ENCODE peak calls at places on chromosomes 6 and 20, in ten cellular contexts. V is mammary epithelial cell, G is mucosa of descending colon, Y is cardiac muscle cell, H is pancreas, T is heart left ventricle, J is HCT116, S is DND-41, B is sigmoid colon, L is fibroblast of lung. M is an unnamed sample. For H3K4me1, the result is how much of the 10 kb centered on the place peaks cover.

GRCh38 chr6:112205521-112206458 is 48.6 kb downstream of the LAMA4 start:
- DNase-seq in G (no peak), J (no peak), B (no peak), Y (peak), V (peak), H (no peak), L (no peak), T (no peak), S (no peak), M (no peak)

GRCh38 chr6:111428803-111429202 is 54.2 kb downstream of the REV3L start:
- DNase-seq in H (no peak), Y (no peak), S (no peak), L (no peak), B (no peak), T (no peak), G (no peak), V (no peak), J (no peak), M (no peak)

GRCh38 chr20:19867074-19867473 is 109.0 kb downstream of the RIN2 start:
- DNase-seq in S (no peak), B (no peak), T (no peak), V (peak), H (no peak), Y (peak), G (no peak), J (no peak), L (peak), M (no peak)

GRCh38 chr6:37308084-37308817 is 45.5 kb upstream of the RNF8 start:
- DNase-seq in S (no peak), J (no peak), B (no peak), L (peak), H (no peak), T (no peak), Y (peak), V (no peak), G (no peak), M (no peak)

GRCh38 chr6:25576920-25577319 is 75.1 kb upstream of the SCGN start:
- DNase-seq in H (no peak), L (no peak), Y (peak), S (no peak), B (no peak), G (no peak), V (no peak), T (no peak), J (no peak), M (no peak)

GRCh38 chr6:3438190-3439167 is 18.4 kb downstream of the SLC22A23 start:
- DNase-seq in S (no peak), T (no peak), Y (peak), V (peak), G (peak), L (peak), H (no peak), J (no peak), B (peak), M (no peak)

GRCh38 chr20:58393299-58393698 is 4.3 kb downstream of the VAPB start:
- DNase-seq in H (no peak), Y (peak), V (no peak), T (no peak), B (no peak), S (no peak), L (no peak), G (no peak), J (no peak), M (no peak)

GRCh38 chr6:37979392-37980221 is 160.1 kb downstream of the ZFAND3 start:
- DNase-seq in H (no peak), S (no peak), G (no peak), Y (no peak), V (peak), L (no peak), J (no peak), B (no peak), T (no peak), M (no peak)

GRCh38 chr6:143689852-143690251 is 12.1 kb downstream of the PHACTR2 start:
- DNase-seq in L (no peak), T (no peak), S (no peak), G (no peak), B (no peak), Y (no peak), V (peak), H (no peak), J (no peak), M (no peak)

GRCh38 chr6:34717466-34717865 is 20.9 kb upstream of the ILRUN start:
- DNase-seq in S (no peak), B (no peak), J (no peak), L (no peak), V (peak), T (no peak), H (no peak), G (no peak), Y (no peak), M (no peak)

GRCh38 chr6:90406142-90406794 is 109.6 kb upstream of the BACH2 start:
- DNase-seq in T (no peak), H (no peak), B (no peak), G (no peak), V (peak), S (no peak), L (peak), J (peak), Y (peak), M (no peak)

GRCh38 chr20:16749573-16749972 is 1.4 kb downstream of the OTOR start:
- DNase-seq in V (no peak), L (no peak), S (no peak), H (no peak), Y (no peak), B (no peak), J (no peak), G (no peak), T (no peak), M (peak)

GRCh38 chr6:19690676-19691075 is 146.5 kb upstream of the ID4 start:
- DNase-seq in H (no peak), G (no peak), V (no peak), Y (no peak), L (no peak), B (no peak), S (no peak), T (no peak), J (no peak), M (no peak)

GRCh38 chr6:11205721-11206120 is 26.7 kb downstream of the NEDD9 start:
- DNase-seq in T (no peak), J (no peak), V (no peak), S (no peak), B (no peak), H (no peak), L (no peak), Y (no peak), G (no peak), M (no peak)

GRCh38 chr6:134374486-134374885 is 56.6 kb upstream of the SGK1 start:
- DNase-seq in B (no peak), V (peak), H (no peak), Y (no peak), T (no peak), J (no peak), L (peak), S (no peak), G (no peak), M (no peak)

GRCh38 chr20:44414346-44414714 is 58.8 kb downstream of the HNF4A start:
- DNase-seq in J (no peak), S (no peak), H (no peak), L (no peak), T (no peak), B (no peak), V (no peak), G (no peak), Y (no peak), M (no peak)

GRCh38 chr6:27553123-27553904 is 80.4 kb upstream of the ZNF184 start:
- DNase-seq in L (peak), V (peak), J (no peak), G (no peak), H (no peak), Y (peak), S (no peak), T (no peak), B (no peak), M (no peak)

GRCh38 chr20:6007094-6007528 is 46.7 kb downstream of the LRRN4 start:
- DNase-seq in B (no peak), T (no peak), Y (no peak), H (no peak), J (no peak), V (peak), S (peak), G (no peak), L (peak), M (peak)

GRCh38 chr6:38307730-38308129 is 332.0 kb downstream of the BTBD9 start:
- DNase-seq in S (peak), B (no peak), Y (no peak), H (no peak), J (no peak), V (no peak), T (no peak), G (no peak), L (no peak), M (no peak)

GRCh38 chr20:24580855-24581254 is 111.4 kb downstream of the SYNDIG1 start:
- DNase-seq in L (no peak), G (no peak), B (no peak), V (no peak), H (no peak), T (no peak), S (no peak), J (no peak), Y (no peak), M (no peak)

GRCh38 chr20:4740774-4741431 is 19.2 kb downstream of the PRND start:
- DNase-seq in S (peak), J (peak), T (no peak), Y (peak), V (no peak), B (no peak), L (peak), H (no peak), G (peak), M (peak)

GRCh38 chr6:18262812-18263560 is 1.3 kb downstream of the DEK start:
- DNase-seq in S (peak), H (no peak), T (no peak), L (no peak), B (no peak), J (no peak), V (peak), G (no peak), Y (peak), M (no peak)

GRCh38 chr6:76441850-76442249 is 369.4 kb upstream of the IMPG1 start:
- DNase-seq in H (no peak), L (no peak), Y (peak), S (no peak), V (no peak), J (no peak), G (no peak), T (no peak), B (no peak), M (no peak)

GRCh38 chr6:147618457-147618856 is 110.0 kb downstream of the SAMD5 start:
- DNase-seq in Y (no peak), L (no peak), B (no peak), G (no peak), S (no peak), J (no peak), H (no peak), T (no peak), V (no peak), M (no peak)

GRCh38 chr6:159762681-159763293 is 942 bp downstream of the ACAT2 start:
- DNase-seq in B (peak), S (peak), J (no peak), L (no peak), H (no peak), G (no peak), V (peak), T (peak), Y (no peak), M (no peak)

GRCh38 chr20:38548356-38549083 is 32.5 kb upstream of the ADIG start:
- DNase-seq in J (no peak), G (no peak), Y (no peak), S (no peak), B (no peak), T (no peak), L (no peak), V (no peak), H (no peak), M (no peak)

GRCh38 chr6:101776919-101777350 is 383.4 kb downstream of the GRIK2 start:
- DNase-seq in T (peak), G (no peak), Y (no peak), H (no peak), J (no peak), S (no peak), B (no peak), V (no peak), L (no peak), M (no peak)

GRCh38 chr20:35695245-35695749 is 3.9 kb downstream of the NFS1 start:
- DNase-seq in G (no peak), Y (no peak), B (no peak), H (no peak), S (no peak), T (no peak), J (no peak), L (no peak), V (no peak), M (no peak)

GRCh38 chr6:39566381-39566934 is 158.8 kb downstream of the KIF6 start:
- DNase-seq in J (no peak), Y (no peak), H (no peak), S (no peak), G (no peak), T (no peak), L (peak), B (no peak), V (no peak), M (no peak)

GRCh38 chr20:25353754-25354705 is 36.6 kb downstream of the ABHD12 start:
- DNase-seq in H (peak), V (peak), L (no peak), J (no peak), G (no peak), T (no peak), B (no peak), S (no peak), Y (no peak), M (peak)

GRCh38 chr6:152635949-152636674 is 1.1 kb downstream of the SYNE1 start:
- DNase-seq in H (no peak), L (peak), J (no peak), V (no peak), T (peak), B (peak), G (no peak), S (no peak), Y (peak), M (no peak)

GRCh38 chr6:45807610-45808009 is 208.1 kb downstream of the CLIC5 start:
- DNase-seq in G (no peak), L (no peak), H (no peak), V (no peak), S (no peak), B (no peak), T (no peak), Y (no peak), J (no peak), M (no peak)

GRCh38 chr6:154611241-154611640 is 100.8 kb upstream of the CNKSR3 start:
- DNase-seq in S (no peak), L (no peak), J (no peak), B (no peak), Y (no peak), H (no peak), G (no peak), T (no peak), V (no peak), M (no peak)

GRCh38 chr6:26351544-26351953 is 13.4 kb upstream of the BTN3A2 start:
- DNase-seq in T (no peak), B (no peak), H (no peak), J (peak), G (no peak), V (peak), L (peak), Y (peak), S (no peak), M (no peak)

GRCh38 chr6:16776394-16777017 is 15.2 kb upstream of the ATXN1 start:
- DNase-seq in H (no peak), L (peak), G (no peak), J (no peak), V (peak), T (peak), S (no peak), Y (peak), B (no peak), M (no peak)
- TF ChIP-seq CTCF in H (no peak), L (peak), G (no peak), J (no peak), V (no peak), T (no peak), S (no peak), Y (no peak), B (peak), M (no peak)

GRCh38 chr20:63293456-63293855 is 470 bp downstream of the COL20A1 start:
- DNase-seq in S (no peak), V (no peak), H (no peak), G (no peak), J (no peak), Y (no peak), B (no peak), T (peak), L (no peak), M (no peak)
- H3K4me1 ChIP-seq in S (under half), V (under half), H (under half), G (under half), J (under half), Y (under half), B (under half), T (under half), L (under half), M (under half)

GRCh38 chr20:15236812-15237211 is 899.4 kb upstream of the FLRT3 start:
- DNase-seq in L (peak), B (no peak), Y (peak), H (peak), T (no peak), S (peak), J (peak), G (peak), V (peak), M (peak)
- TF ChIP-seq CTCF in L (peak), B (no peak), Y (peak), H (peak), T (no peak), S (peak), J (peak), G (peak), V (peak), M (peak)

DNA sequence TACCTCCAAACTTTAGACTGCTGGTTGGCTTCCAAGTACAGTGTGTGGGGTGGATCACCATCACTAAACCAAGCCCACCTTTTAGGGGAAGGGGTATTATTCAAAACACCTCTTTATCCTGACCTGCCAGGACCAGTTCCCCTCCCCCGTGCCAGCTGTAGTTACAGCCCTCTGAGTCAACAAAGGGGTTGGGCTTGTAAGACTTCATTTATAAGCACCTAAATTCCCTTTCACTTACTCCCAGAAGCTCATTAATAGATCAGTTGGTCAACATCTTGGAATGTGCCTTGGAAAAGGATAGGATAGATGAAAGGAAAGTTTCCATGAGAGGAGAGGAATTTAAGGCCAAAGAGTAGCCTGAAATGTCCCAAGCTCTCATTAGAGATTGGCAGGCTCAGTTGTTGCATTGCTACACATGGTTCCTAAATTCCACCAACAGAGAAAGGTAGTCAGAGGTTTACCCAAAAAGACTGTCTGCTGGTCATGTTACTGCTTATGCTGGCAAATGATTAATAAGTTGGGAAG is 59.2 kb downstream of the TNFAIP3 start:
- DNase-seq in L (peak), B (no peak), V (peak), Y (peak), S (peak), G (no peak), J (peak), H (no peak), T (no peak), M (peak)
- H3K4me1 ChIP-seq in L (under half), B (under half), V (under half), Y (under half), S (under half), G (under half), J (under half), H (under half), T (under half), M (under half)

GRCh38 chr6:1424306-1424927 is 35.0 kb downstream of the FOXF2 start:
- DNase-seq in S (peak), Y (peak), B (peak), T (peak), J (peak), L (peak), V (peak), H (peak), G (peak), M (peak)
- TF ChIP-seq CTCF in S (peak), Y (peak), B (peak), T (peak), J (peak), L (peak), V (peak), H (peak), G (peak), M (peak)

GRCh38 chr20:60882776-60883303 is 369.2 kb upstream of the CDH4 start:
- DNase-seq in H (no peak), G (no peak), V (no peak), T (no peak), J (no peak), L (no peak), Y (no peak), S (no peak), B (no peak), M (peak)

GRCh38 chr20:60884277-60884676 is 367.8 kb upstream of the CDH4 start:
- DNase-seq in V (no peak), H (no peak), J (no peak), Y (no peak), G (no peak), T (no peak), B (no peak), L (no peak), S (no peak), M (no peak)

DNA sequence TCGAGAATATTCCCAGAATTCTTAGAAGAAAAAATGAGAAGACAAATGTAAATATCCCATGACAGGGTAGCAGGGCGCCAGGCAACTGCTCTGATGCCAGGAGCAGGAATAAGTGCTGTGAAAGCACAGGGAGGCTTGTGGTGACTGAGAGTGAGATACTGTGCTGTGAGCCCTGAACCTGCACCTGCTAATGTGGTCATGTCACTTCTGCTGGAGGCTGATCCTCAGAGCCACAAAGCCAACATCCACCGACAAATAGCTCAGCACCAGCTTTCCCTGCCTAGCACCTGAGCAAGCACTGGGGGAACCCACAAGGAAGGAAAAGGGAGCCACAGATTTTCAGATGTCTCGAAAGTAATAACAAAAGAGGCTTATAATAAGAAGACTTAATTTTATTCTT is 368.5 kb upstream of the CDH4 start:
- DNase-seq in H (no peak), G (no peak), S (peak), V (no peak), Y (no peak), L (no peak), B (no peak), J (no peak), T (no peak), M (no peak)
- H3K4me1 ChIP-seq in H (under half), G (under half), S (under half), V (under half), Y (under half), L (under half), B (under half), J (under half), T (under half), M (under half)

GRCh38 chr6:32692019-32692418 is 25.6 kb upstream of the HLA-DQB1 start:
- DNase-seq in H (no peak), B (no peak), J (peak), T (peak), S (peak), V (peak), G (peak), L (no peak), Y (peak), M (peak)
- TF ChIP-seq CTCF in H (no peak), B (no peak), J (peak), T (no peak), S (peak), V (peak), G (peak), L (no peak), Y (no peak), M (peak)

GRCh38 chr6:105373481-105373880 is 29.4 kb downstream of the PREP start:
- DNase-seq in S (no peak), B (no peak), T (no peak), H (no peak), L (no peak), V (peak), J (no peak), Y (no peak), G (no peak), M (no peak)
- H3K4me1 ChIP-seq in S (under half), B (under half), T (under half), H (under half), L (under half), V (under half), J (under half), Y (under half), G (under half), M (under half)

M was measured in Caco-2.